ENCODE peak calls at places on chromosome 6, in nine cellular contexts. S, W, X, P, Q, R, E, O and Y are unnamed samples.

GRCh38 chr6:18823782-18824386 is 436.7 kb downstream of the RNF144B start:
- DNase-seq in E (peak), W (no peak), R (peak), P (no peak), X (peak), Q (peak), O (no peak), S (peak), Y (no peak)

GRCh38 chr6:99349620-99350141 is at the start of gene FAXC:
- DNase-seq in O (peak), Q (peak), E (peak), W (no peak), R (no peak), P (no peak), S (no peak), X (peak), Y (peak)

GRCh38 chr6:117829594-117830319 is 77.3 kb upstream of the SLC35F1 start:
- DNase-seq in E (peak), Q (peak), P (no peak), S (no peak), O (no peak), W (peak), R (no peak), X (peak), Y (no peak)

GRCh38 chr6:121112358-121112757 is 221.9 kb downstream of the TBC1D32 start:
- DNase-seq in P (no peak), E (no peak), R (no peak), X (no peak), S (no peak), O (no peak), Q (no peak), W (no peak), Y (no peak)

GRCh38 chr6:57435475-57436163 is 118.2 kb downstream of the PRIM2 start:
- DNase-seq in S (no peak), O (no peak), X (no peak), E (no peak), Q (no peak), P (no peak), W (no peak), R (no peak), Y (no peak)

GRCh38 chr6:79302341-79302740 is 67.9 kb upstream of the HMGN3 start:
- DNase-seq in Q (no peak), X (no peak), W (no peak), O (no peak), E (no peak), P (no peak), R (no peak), S (no peak), Y (no peak)

GRCh38 chr6:14396826-14397517 is 279.4 kb downstream of the CD83 start:
- DNase-seq in Q (peak), E (peak), P (no peak), S (no peak), R (no peak), O (no peak), W (no peak), X (no peak), Y (no peak)

GRCh38 chr6:168100011-168100802 is 21.2 kb upstream of the FRMD1 start:
- DNase-seq in O (no peak), E (no peak), R (no peak), S (no peak), Q (no peak), W (no peak), P (no peak), X (no peak), Y (no peak)

GRCh38 chr6:11366934-11367637 is 134.6 kb upstream of the NEDD9 start:
- DNase-seq in S (no peak), R (no peak), O (no peak), Q (no peak), W (no peak), X (no peak), E (no peak), P (no peak), Y (no peak)

GRCh38 chr6:44782198-44782597 is 394.7 kb downstream of the CDC5L start:
- DNase-seq in O (no peak), R (no peak), Q (no peak), E (no peak), X (no peak), W (no peak), S (no peak), P (no peak), Y (no peak)

GRCh38 chr6:136739071-136739470 is 53.2 kb downstream of the MAP3K5 start:
- DNase-seq in X (no peak), E (no peak), Q (no peak), W (no peak), R (no peak), S (no peak), P (no peak), O (no peak), Y (no peak)

GRCh38 chr6:89895273-89895874 is 1.1 kb downstream of the GJA10 start:
- DNase-seq in O (no peak), P (no peak), W (peak), X (no peak), R (no peak), E (peak), S (no peak), Q (peak), Y (no peak)